ENCODE peak calls at places on chromosomes 2 and 18, in six cellular contexts. One of them, this sample, is unnamed.

GRCh38 chr2:42284019-42284418 is 77.0 kb downstream of the COX7A2L start:
- DNase-seq in C1 segment of cervical spinal cord: no peak
- DNase-seq in fibroblast of mammary gland: no peak
- DNase-seq in non-pigmented ciliary epithelial cell: no peak
- DNase-seq in activated CD4-positive, CD25-positive, alpha-beta regulatory T cell: no peak
- DNase-seq in LHCN-M2: no peak
- DNase-seq in this sample: no peak

GRCh38 chr2:191202209-191202721 is 42.9 kb upstream of the MYO1B start:
- DNase-seq in activated CD4-positive, CD25-positive, alpha-beta regulatory T cell: no peak
- DNase-seq in fibroblast of mammary gland: peak
- DNase-seq in LHCN-M2: peak
- DNase-seq in C1 segment of cervical spinal cord: no peak
- DNase-seq in non-pigmented ciliary epithelial cell: no peak
- DNase-seq in this sample: no peak

GRCh38 chr2:205686231-205687017 is 4.1 kb downstream of the NRP2 start:
- DNase-seq in activated CD4-positive, CD25-positive, alpha-beta regulatory T cell: no peak
- DNase-seq in LHCN-M2: no peak
- DNase-seq in non-pigmented ciliary epithelial cell: no peak
- DNase-seq in C1 segment of cervical spinal cord: peak
- DNase-seq in fibroblast of mammary gland: no peak
- DNase-seq in this sample: no peak

GRCh38 chr2:172380436-172381274 is 46.7 kb upstream of the ITGA6 start:
- DNase-seq in C1 segment of cervical spinal cord: no peak
- DNase-seq in LHCN-M2: no peak
- DNase-seq in non-pigmented ciliary epithelial cell: no peak
- DNase-seq in fibroblast of mammary gland: no peak
- DNase-seq in activated CD4-positive, CD25-positive, alpha-beta regulatory T cell: no peak
- DNase-seq in this sample: no peak

GRCh38 chr2:241905716-241906376 is 36.3 kb downstream of the RTP5 start:
- DNase-seq in non-pigmented ciliary epithelial cell: no peak
- DNase-seq in activated CD4-positive, CD25-positive, alpha-beta regulatory T cell: no peak
- DNase-seq in LHCN-M2: no peak
- DNase-seq in fibroblast of mammary gland: no peak
- DNase-seq in C1 segment of cervical spinal cord: no peak
- DNase-seq in this sample: no peak

GRCh38 chr2:3670376-3670775 is 12.4 kb downstream of the ALLC start:
- DNase-seq in non-pigmented ciliary epithelial cell: no peak
- DNase-seq in fibroblast of mammary gland: no peak
- DNase-seq in LHCN-M2: no peak
- DNase-seq in C1 segment of cervical spinal cord: no peak
- DNase-seq in activated CD4-positive, CD25-positive, alpha-beta regulatory T cell: no peak
- DNase-seq in this sample: no peak

GRCh38 chr2:109223490-109223889 is 94.5 kb downstream of the SH3RF3 start:
- DNase-seq in LHCN-M2: no peak
- DNase-seq in non-pigmented ciliary epithelial cell: no peak
- DNase-seq in activated CD4-positive, CD25-positive, alpha-beta regulatory T cell: no peak
- DNase-seq in fibroblast of mammary gland: no peak
- DNase-seq in C1 segment of cervical spinal cord: no peak
- DNase-seq in this sample: no peak

GRCh38 chr2:240561325-240561971 is 1.3 kb downstream of the DUSP28 start:
- DNase-seq in C1 segment of cervical spinal cord: no peak
- DNase-seq in activated CD4-positive, CD25-positive, alpha-beta regulatory T cell: no peak
- DNase-seq in non-pigmented ciliary epithelial cell: no peak
- DNase-seq in fibroblast of mammary gland: peak
- DNase-seq in LHCN-M2: peak
- DNase-seq in this sample: no peak

GRCh38 chr2:120204022-120204405 is 19.2 kb downstream of the TMEM185B start:
- DNase-seq in C1 segment of cervical spinal cord: no peak
- DNase-seq in fibroblast of mammary gland: no peak
- DNase-seq in non-pigmented ciliary epithelial cell: no peak
- DNase-seq in LHCN-M2: no peak
- DNase-seq in activated CD4-positive, CD25-positive, alpha-beta regulatory T cell: no peak
- DNase-seq in this sample: no peak

GRCh38 chr2:168254158-168254935 is 7.0 kb upstream of the STK39 start:
- DNase-seq in C1 segment of cervical spinal cord: no peak
- DNase-seq in fibroblast of mammary gland: no peak
- DNase-seq in activated CD4-positive, CD25-positive, alpha-beta regulatory T cell: no peak
- DNase-seq in LHCN-M2: peak
- DNase-seq in non-pigmented ciliary epithelial cell: no peak
- DNase-seq in this sample: no peak

GRCh38 chr2:231300020-231300721 is 95.3 kb upstream of the B3GNT7 start:
- DNase-seq in LHCN-M2: no peak
- DNase-seq in C1 segment of cervical spinal cord: no peak
- DNase-seq in non-pigmented ciliary epithelial cell: peak
- DNase-seq in fibroblast of mammary gland: no peak
- DNase-seq in activated CD4-positive, CD25-positive, alpha-beta regulatory T cell: no peak
- DNase-seq in this sample: no peak

GRCh38 chr2:176516051-176516601 is 246.9 kb downstream of the MTX2 start:
- DNase-seq in non-pigmented ciliary epithelial cell: no peak
- DNase-seq in LHCN-M2: no peak
- DNase-seq in activated CD4-positive, CD25-positive, alpha-beta regulatory T cell: no peak
- DNase-seq in C1 segment of cervical spinal cord: no peak
- DNase-seq in fibroblast of mammary gland: no peak
- DNase-seq in this sample: no peak

GRCh38 chr18:29191263-29191662 is 1014.3 kb upstream of the CDH2 start:
- DNase-seq in LHCN-M2: peak
- DNase-seq in activated CD4-positive, CD25-positive, alpha-beta regulatory T cell: no peak
- DNase-seq in C1 segment of cervical spinal cord: no peak
- DNase-seq in non-pigmented ciliary epithelial cell: no peak
- DNase-seq in fibroblast of mammary gland: peak
- DNase-seq in this sample: no peak

GRCh38 chr2:172293952-172294351 is 133.4 kb upstream of the ITGA6 start:
- DNase-seq in non-pigmented ciliary epithelial cell: no peak
- DNase-seq in activated CD4-positive, CD25-positive, alpha-beta regulatory T cell: no peak
- DNase-seq in LHCN-M2: no peak
- DNase-seq in C1 segment of cervical spinal cord: no peak
- DNase-seq in fibroblast of mammary gland: peak
- DNase-seq in this sample: no peak

GRCh38 chr18:74896390-74896991 is 298.8 kb downstream of the ZNF407 start:
- DNase-seq in activated CD4-positive, CD25-positive, alpha-beta regulatory T cell: no peak
- DNase-seq in fibroblast of mammary gland: peak
- DNase-seq in non-pigmented ciliary epithelial cell: no peak
- DNase-seq in LHCN-M2: peak
- DNase-seq in C1 segment of cervical spinal cord: no peak
- DNase-seq in this sample: no peak

GRCh38 chr2:20213651-20214565 is 11.0 kb downstream of the SDC1 start:
- DNase-seq in C1 segment of cervical spinal cord: no peak
- DNase-seq in non-pigmented ciliary epithelial cell: no peak
- DNase-seq in LHCN-M2: no peak
- DNase-seq in fibroblast of mammary gland: no peak
- DNase-seq in activated CD4-positive, CD25-positive, alpha-beta regulatory T cell: no peak
- DNase-seq in this sample: no peak

GRCh38 chr2:120885311-120885710 is 149.6 kb downstream of the GLI2 start:
- DNase-seq in fibroblast of mammary gland: no peak
- DNase-seq in LHCN-M2: no peak
- DNase-seq in non-pigmented ciliary epithelial cell: no peak
- DNase-seq in C1 segment of cervical spinal cord: no peak
- DNase-seq in activated CD4-positive, CD25-positive, alpha-beta regulatory T cell: no peak
- DNase-seq in this sample: no peak

GRCh38 chr2:174682578-174683391 is 81.5 kb downstream of the CHRNA1 start:
- DNase-seq in non-pigmented ciliary epithelial cell: no peak
- DNase-seq in activated CD4-positive, CD25-positive, alpha-beta regulatory T cell: peak
- DNase-seq in LHCN-M2: peak
- DNase-seq in C1 segment of cervical spinal cord: peak
- DNase-seq in fibroblast of mammary gland: peak
- DNase-seq in this sample: no peak

GRCh38 chr2:43519711-43520221 is 76.1 kb downstream of the THADA start:
- DNase-seq in C1 segment of cervical spinal cord: no peak
- DNase-seq in LHCN-M2: peak
- DNase-seq in fibroblast of mammary gland: peak
- DNase-seq in activated CD4-positive, CD25-positive, alpha-beta regulatory T cell: no peak
- DNase-seq in non-pigmented ciliary epithelial cell: peak
- DNase-seq in this sample: no peak

GRCh38 chr2:175973373-175973772 is 28.7 kb downstream of the LNPK start:
- DNase-seq in non-pigmented ciliary epithelial cell: no peak
- DNase-seq in C1 segment of cervical spinal cord: no peak
- DNase-seq in LHCN-M2: no peak
- DNase-seq in activated CD4-positive, CD25-positive, alpha-beta regulatory T cell: no peak
- DNase-seq in fibroblast of mammary gland: no peak
- DNase-seq in this sample: no peak

GRCh38 chr18:12689256-12689655 is 13.3 kb downstream of the CEP76 start:
- DNase-seq in LHCN-M2: no peak
- DNase-seq in activated CD4-positive, CD25-positive, alpha-beta regulatory T cell: no peak
- DNase-seq in C1 segment of cervical spinal cord: no peak
- DNase-seq in fibroblast of mammary gland: no peak
- DNase-seq in non-pigmented ciliary epithelial cell: no peak
- DNase-seq in this sample: no peak

GRCh38 chr2:205024822-205025518 is 479.7 kb downstream of the PARD3B start:
- DNase-seq in LHCN-M2: peak
- DNase-seq in C1 segment of cervical spinal cord: peak
- DNase-seq in activated CD4-positive, CD25-positive, alpha-beta regulatory T cell: peak
- DNase-seq in fibroblast of mammary gland: peak
- DNase-seq in non-pigmented ciliary epithelial cell: peak
- DNase-seq in this sample: no peak

GRCh38 chr2:74947703-74948102 is 10.7 kb upstream of the POLE4 start:
- DNase-seq in activated CD4-positive, CD25-positive, alpha-beta regulatory T cell: no peak
- DNase-seq in C1 segment of cervical spinal cord: no peak
- DNase-seq in non-pigmented ciliary epithelial cell: no peak
- DNase-seq in fibroblast of mammary gland: no peak
- DNase-seq in LHCN-M2: no peak
- DNase-seq in this sample: no peak

GRCh38 chr18:2572892-2573291 is 1.5 kb downstream of the NDC80 start:
- DNase-seq in non-pigmented ciliary epithelial cell: no peak
- DNase-seq in C1 segment of cervical spinal cord: no peak
- DNase-seq in activated CD4-positive, CD25-positive, alpha-beta regulatory T cell: no peak
- DNase-seq in fibroblast of mammary gland: peak
- DNase-seq in LHCN-M2: no peak
- DNase-seq in this sample: no peak

GRCh38 chr2:96940026-96940601 is 46.3 kb downstream of the FAM178B start:
- DNase-seq in C1 segment of cervical spinal cord: no peak
- DNase-seq in LHCN-M2: no peak
- DNase-seq in activated CD4-positive, CD25-positive, alpha-beta regulatory T cell: no peak
- DNase-seq in non-pigmented ciliary epithelial cell: no peak
- DNase-seq in fibroblast of mammary gland: no peak
- DNase-seq in this sample: peak

GRCh38 chr2:129464631-129465030 is 514.8 kb upstream of the RAB6C start:
- DNase-seq in activated CD4-positive, CD25-positive, alpha-beta regulatory T cell: no peak
- DNase-seq in fibroblast of mammary gland: no peak
- DNase-seq in non-pigmented ciliary epithelial cell: no peak
- DNase-seq in C1 segment of cervical spinal cord: no peak
- DNase-seq in LHCN-M2: no peak
- DNase-seq in this sample: no peak

GRCh38 chr2:19649107-19649506 is 252.7 kb downstream of the TTC32 start:
- DNase-seq in C1 segment of cervical spinal cord: no peak
- DNase-seq in LHCN-M2: peak
- DNase-seq in fibroblast of mammary gland: peak
- DNase-seq in non-pigmented ciliary epithelial cell: peak
- DNase-seq in activated CD4-positive, CD25-positive, alpha-beta regulatory T cell: no peak
- DNase-seq in this sample: no peak

GRCh38 chr18:45517181-45517741 is 98.0 kb upstream of the SLC14A2 start:
- DNase-seq in non-pigmented ciliary epithelial cell: no peak
- DNase-seq in fibroblast of mammary gland: peak
- DNase-seq in activated CD4-positive, CD25-positive, alpha-beta regulatory T cell: no peak
- DNase-seq in C1 segment of cervical spinal cord: no peak
- DNase-seq in LHCN-M2: no peak
- DNase-seq in this sample: no peak

GRCh38 chr2:240464514-240465241 is 29.2 kb downstream of the GPC1 start:
- DNase-seq in activated CD4-positive, CD25-positive, alpha-beta regulatory T cell: no peak
- DNase-seq in C1 segment of cervical spinal cord: no peak
- DNase-seq in non-pigmented ciliary epithelial cell: no peak
- DNase-seq in fibroblast of mammary gland: no peak
- DNase-seq in LHCN-M2: no peak
- DNase-seq in this sample: no peak

GRCh38 chr18:9684901-9685738 is 23.0 kb upstream of the RAB31 start:
- DNase-seq in LHCN-M2: peak
- DNase-seq in non-pigmented ciliary epithelial cell: no peak
- DNase-seq in C1 segment of cervical spinal cord: no peak
- DNase-seq in activated CD4-positive, CD25-positive, alpha-beta regulatory T cell: no peak
- DNase-seq in fibroblast of mammary gland: peak
- DNase-seq in this sample: no peak

GRCh38 chr2:191304939-191305875 is 60.0 kb downstream of the MYO1B start:
- DNase-seq in non-pigmented ciliary epithelial cell: no peak
- DNase-seq in fibroblast of mammary gland: peak
- DNase-seq in activated CD4-positive, CD25-positive, alpha-beta regulatory T cell: no peak
- DNase-seq in C1 segment of cervical spinal cord: no peak
- DNase-seq in LHCN-M2: peak
- DNase-seq in this sample: no peak

GRCh38 chr18:34848156-34848555 is 138.1 kb downstream of the DTNA start:
- DNase-seq in non-pigmented ciliary epithelial cell: no peak
- DNase-seq in C1 segment of cervical spinal cord: no peak
- DNase-seq in activated CD4-positive, CD25-positive, alpha-beta regulatory T cell: no peak
- DNase-seq in fibroblast of mammary gland: no peak
- DNase-seq in LHCN-M2: no peak
- DNase-seq in this sample: no peak

GRCh38 chr2:227256605-227257004 is 68.4 kb upstream of the MFF start:
- DNase-seq in fibroblast of mammary gland: peak
- DNase-seq in non-pigmented ciliary epithelial cell: no peak
- DNase-seq in activated CD4-positive, CD25-positive, alpha-beta regulatory T cell: no peak
- DNase-seq in LHCN-M2: no peak
- DNase-seq in C1 segment of cervical spinal cord: no peak
- DNase-seq in this sample: no peak

This sample was measured in amygdala.